ENCODE peak calls at places on chromosome 5, in ten cellular contexts. One of them, this sample, is unnamed.

GRCh38 chr5:37638897-37639296 is 200.9 kb downstream of the GDNF start:
- DNase-seq in HEK293T: no peak
- DNase-seq in RPMI8226: no peak
- DNase-seq in psoas muscle: no peak
- DNase-seq in T-helper 2 cell: no peak
- DNase-seq in tibial artery: no peak
- DNase-seq in NCI-H1417: no peak
- DNase-seq in NAMALWA: no peak
- DNase-seq in sciatic nerve: no peak
- DNase-seq in A549: no peak
- DNase-seq in this sample: no peak

GRCh38 chr5:36078430-36078829 is 11.7 kb upstream of the UGT3A2 start:
- DNase-seq in HEK293T: no peak
- DNase-seq in RPMI8226: no peak
- DNase-seq in psoas muscle: no peak
- DNase-seq in T-helper 2 cell: no peak
- DNase-seq in tibial artery: no peak
- DNase-seq in NCI-H1417: no peak
- DNase-seq in NAMALWA: no peak
- DNase-seq in sciatic nerve: no peak
- DNase-seq in A549: no peak
- DNase-seq in this sample: no peak

GRCh38 chr5:107801061-107801460 is 130.3 kb upstream of the EFNA5 start:
- DNase-seq in HEK293T: no peak
- DNase-seq in RPMI8226: no peak
- DNase-seq in psoas muscle: no peak
- DNase-seq in T-helper 2 cell: no peak
- DNase-seq in tibial artery: no peak
- DNase-seq in NCI-H1417: peak; percentile 6
- DNase-seq in NAMALWA: no peak
- DNase-seq in sciatic nerve: no peak
- DNase-seq in A549: no peak
- DNase-seq in this sample: no peak

GRCh38 chr5:14357861-14358260 is 214.7 kb downstream of the TRIO start:
- DNase-seq in HEK293T: no peak
- DNase-seq in RPMI8226: no peak
- DNase-seq in psoas muscle: no peak
- DNase-seq in T-helper 2 cell: no peak
- DNase-seq in tibial artery: no peak
- DNase-seq in NCI-H1417: no peak
- DNase-seq in NAMALWA: no peak
- DNase-seq in sciatic nerve: no peak
- DNase-seq in A549: no peak
- DNase-seq in this sample: no peak

GRCh38 chr5:123659006-123659405 is 147.0 kb downstream of the CSNK1G3 start:
- DNase-seq in HEK293T: no peak
- DNase-seq in RPMI8226: no peak
- DNase-seq in psoas muscle: no peak
- DNase-seq in T-helper 2 cell: no peak
- DNase-seq in tibial artery: no peak
- DNase-seq in NCI-H1417: no peak
- DNase-seq in NAMALWA: no peak
- DNase-seq in sciatic nerve: no peak
- DNase-seq in A549: no peak
- DNase-seq in this sample: no peak

GRCh38 chr5:67089200-67089725 is 107.3 kb downstream of the CD180 start:
- DNase-seq in HEK293T: no peak
- DNase-seq in RPMI8226: no peak
- DNase-seq in psoas muscle: no peak
- DNase-seq in T-helper 2 cell: no peak
- DNase-seq in tibial artery: no peak
- DNase-seq in NCI-H1417: peak; percentile 44
- DNase-seq in NAMALWA: no peak
- DNase-seq in sciatic nerve: no peak
- DNase-seq in A549: no peak
- DNase-seq in this sample: no peak

GRCh38 chr5:35482167-35482755 is 135.4 kb upstream of the SPEF2 start:
- DNase-seq in HEK293T: no peak
- DNase-seq in RPMI8226: no peak
- DNase-seq in psoas muscle: no peak
- DNase-seq in T-helper 2 cell: no peak
- DNase-seq in tibial artery: no peak
- DNase-seq in NCI-H1417: no peak
- DNase-seq in NAMALWA: no peak
- DNase-seq in sciatic nerve: no peak
- DNase-seq in A549: no peak
- DNase-seq in this sample: no peak

GRCh38 chr5:67206381-67207328 is 10.1 kb upstream of the CD180 start:
- DNase-seq in HEK293T: no peak
- DNase-seq in RPMI8226: peak; percentile 96
- DNase-seq in psoas muscle: no peak
- DNase-seq in T-helper 2 cell: peak; percentile 80
- DNase-seq in tibial artery: no peak
- DNase-seq in NCI-H1417: peak; percentile 76
- DNase-seq in NAMALWA: peak; percentile 84
- DNase-seq in sciatic nerve: no peak
- DNase-seq in A549: peak; percentile 63
- DNase-seq in this sample: no peak

GRCh38 chr5:122984425-122984824 is 52.1 kb downstream of the PPIC start:
- DNase-seq in HEK293T: no peak
- DNase-seq in RPMI8226: no peak
- DNase-seq in psoas muscle: no peak
- DNase-seq in T-helper 2 cell: no peak
- DNase-seq in tibial artery: no peak
- DNase-seq in NCI-H1417: no peak
- DNase-seq in NAMALWA: no peak
- DNase-seq in sciatic nerve: no peak
- DNase-seq in A549: no peak
- DNase-seq in this sample: no peak

GRCh38 chr5:117394506-117395157 is 820.0 kb upstream of the SEMA6A start:
- DNase-seq in HEK293T: peak; percentile 7
- DNase-seq in RPMI8226: no peak
- DNase-seq in psoas muscle: no peak
- DNase-seq in T-helper 2 cell: no peak
- DNase-seq in tibial artery: no peak
- DNase-seq in NCI-H1417: no peak
- DNase-seq in NAMALWA: no peak
- DNase-seq in sciatic nerve: no peak
- DNase-seq in A549: no peak
- DNase-seq in this sample: no peak

GRCh38 chr5:15645376-15645775 is 145.4 kb downstream of the FBXL7 start:
- DNase-seq in HEK293T: no peak
- DNase-seq in RPMI8226: no peak
- DNase-seq in psoas muscle: no peak
- DNase-seq in T-helper 2 cell: no peak
- DNase-seq in tibial artery: no peak
- DNase-seq in NCI-H1417: no peak
- DNase-seq in NAMALWA: no peak
- DNase-seq in sciatic nerve: no peak
- DNase-seq in A549: no peak
- DNase-seq in this sample: peak; percentile 32

GRCh38 chr5:77709993-77710392 is 66.1 kb downstream of the TBCA start:
- DNase-seq in HEK293T: no peak
- DNase-seq in RPMI8226: no peak
- DNase-seq in psoas muscle: no peak
- DNase-seq in T-helper 2 cell: no peak
- DNase-seq in tibial artery: no peak
- DNase-seq in NCI-H1417: no peak
- DNase-seq in NAMALWA: peak; percentile 28
- DNase-seq in sciatic nerve: no peak
- DNase-seq in A549: no peak
- DNase-seq in this sample: peak; percentile 34

GRCh38 chr5:139638736-139639618 is 9.2 kb upstream of the CXXC5 start:
- DNase-seq in HEK293T: no peak
- DNase-seq in RPMI8226: no peak
- DNase-seq in psoas muscle: peak; percentile 52
- DNase-seq in T-helper 2 cell: no peak
- DNase-seq in tibial artery: no peak
- DNase-seq in NCI-H1417: peak; percentile 59
- DNase-seq in NAMALWA: peak; percentile 67
- DNase-seq in sciatic nerve: peak; percentile 61
- DNase-seq in A549: no peak
- DNase-seq in this sample: no peak

GRCh38 chr5:176853151-176853793 is 42.9 kb downstream of the UNC5A start:
- DNase-seq in HEK293T: no peak
- DNase-seq in RPMI8226: no peak
- DNase-seq in psoas muscle: no peak
- DNase-seq in T-helper 2 cell: no peak
- DNase-seq in tibial artery: no peak
- DNase-seq in NCI-H1417: no peak
- DNase-seq in NAMALWA: no peak
- DNase-seq in sciatic nerve: no peak
- DNase-seq in A549: no peak
- DNase-seq in this sample: no peak

GRCh38 chr5:100694100-100694499 is 158.9 kb downstream of the FAM174A start:
- DNase-seq in HEK293T: no peak
- DNase-seq in RPMI8226: no peak
- DNase-seq in psoas muscle: no peak
- DNase-seq in T-helper 2 cell: no peak
- DNase-seq in tibial artery: no peak
- DNase-seq in NCI-H1417: no peak
- DNase-seq in NAMALWA: no peak
- DNase-seq in sciatic nerve: no peak
- DNase-seq in A549: no peak
- DNase-seq in this sample: no peak

GRCh38 chr5:95959964-95960801 is 1.5 kb downstream of the ELL2 start:
- DNase-seq in HEK293T: no peak
- DNase-seq in RPMI8226: peak; percentile 61
- DNase-seq in psoas muscle: no peak
- DNase-seq in T-helper 2 cell: no peak
- DNase-seq in tibial artery: peak; percentile 29
- DNase-seq in NCI-H1417: no peak
- DNase-seq in NAMALWA: peak; percentile 10
- DNase-seq in sciatic nerve: no peak
- DNase-seq in A549: peak; percentile 18
- DNase-seq in this sample: no peak

GRCh38 chr5:105593011-105593760 is 2030.6 kb upstream of the NUDT12 start:
- DNase-seq in HEK293T: no peak
- DNase-seq in RPMI8226: no peak
- DNase-seq in psoas muscle: no peak
- DNase-seq in T-helper 2 cell: no peak
- DNase-seq in tibial artery: no peak
- DNase-seq in NCI-H1417: no peak
- DNase-seq in NAMALWA: no peak
- DNase-seq in sciatic nerve: no peak
- DNase-seq in A549: no peak
- DNase-seq in this sample: no peak

GRCh38 chr5:95728494-95729114 is 2.5 kb upstream of the RHOBTB3 start:
- DNase-seq in HEK293T: no peak
- DNase-seq in RPMI8226: no peak
- DNase-seq in psoas muscle: no peak
- DNase-seq in T-helper 2 cell: no peak
- DNase-seq in tibial artery: no peak
- DNase-seq in NCI-H1417: no peak
- DNase-seq in NAMALWA: no peak
- DNase-seq in sciatic nerve: no peak
- DNase-seq in A549: no peak
- DNase-seq in this sample: no peak

GRCh38 chr5:72324186-72324825 is 4.1 kb downstream of the PTCD2 start:
- DNase-seq in HEK293T: no peak
- DNase-seq in RPMI8226: no peak
- DNase-seq in psoas muscle: no peak
- DNase-seq in T-helper 2 cell: no peak
- DNase-seq in tibial artery: no peak
- DNase-seq in NCI-H1417: no peak
- DNase-seq in NAMALWA: no peak
- DNase-seq in sciatic nerve: no peak
- DNase-seq in A549: peak; percentile 10
- DNase-seq in this sample: no peak

GRCh38 chr5:58462154-58462553 is 2.3 kb upstream of the PLK2 start:
- DNase-seq in HEK293T: no peak
- DNase-seq in RPMI8226: peak; percentile 45
- DNase-seq in psoas muscle: no peak
- DNase-seq in T-helper 2 cell: no peak
- DNase-seq in tibial artery: no peak
- DNase-seq in NCI-H1417: no peak
- DNase-seq in NAMALWA: no peak
- DNase-seq in sciatic nerve: no peak
- DNase-seq in A549: peak; percentile 37
- DNase-seq in this sample: peak; percentile 73

GRCh38 chr5:146789712-146790660 is 88.6 kb downstream of the PPP2R2B start:
- DNase-seq in HEK293T: no peak
- DNase-seq in RPMI8226: no peak
- DNase-seq in psoas muscle: no peak
- DNase-seq in T-helper 2 cell: no peak
- DNase-seq in tibial artery: no peak
- DNase-seq in NCI-H1417: no peak
- DNase-seq in NAMALWA: no peak
- DNase-seq in sciatic nerve: no peak
- DNase-seq in A549: no peak
- DNase-seq in this sample: no peak

GRCh38 chr5:100550531-100551036 is 15.4 kb downstream of the FAM174A start:
- DNase-seq in HEK293T: no peak
- DNase-seq in RPMI8226: peak; percentile 65
- DNase-seq in psoas muscle: peak; percentile 50
- DNase-seq in T-helper 2 cell: no peak
- DNase-seq in tibial artery: no peak
- DNase-seq in NCI-H1417: no peak
- DNase-seq in NAMALWA: no peak
- DNase-seq in sciatic nerve: no peak
- DNase-seq in A549: no peak
- DNase-seq in this sample: no peak

GRCh38 chr5:178589180-178590140 is 733 bp downstream of the COL23A1 start:
- DNase-seq in HEK293T: peak; percentile 69
- DNase-seq in RPMI8226: peak; percentile 9
- DNase-seq in psoas muscle: peak; percentile 68
- DNase-seq in T-helper 2 cell: no peak
- DNase-seq in tibial artery: no peak
- DNase-seq in NCI-H1417: no peak
- DNase-seq in NAMALWA: no peak
- DNase-seq in sciatic nerve: no peak
- DNase-seq in A549: no peak
- DNase-seq in this sample: no peak

GRCh38 chr5:43041131-43041668 is 1.1 kb upstream of the ANXA2R start:
- DNase-seq in HEK293T: no peak
- DNase-seq in RPMI8226: no peak
- DNase-seq in psoas muscle: peak; percentile 64
- DNase-seq in T-helper 2 cell: no peak
- DNase-seq in tibial artery: no peak
- DNase-seq in NCI-H1417: peak; percentile 78
- DNase-seq in NAMALWA: peak; percentile 72
- DNase-seq in sciatic nerve: no peak
- DNase-seq in A549: no peak
- DNase-seq in this sample: peak; percentile 74

GRCh38 chr5:140311011-140311467 is 8.1 kb upstream of the PFDN1 start:
- DNase-seq in HEK293T: no peak
- DNase-seq in RPMI8226: no peak
- DNase-seq in psoas muscle: no peak
- DNase-seq in T-helper 2 cell: no peak
- DNase-seq in tibial artery: no peak
- DNase-seq in NCI-H1417: no peak
- DNase-seq in NAMALWA: no peak
- DNase-seq in sciatic nerve: no peak
- DNase-seq in A549: no peak
- DNase-seq in this sample: peak; percentile 9

GRCh38 chr5:24222866-24223265 is 421.9 kb downstream of the CDH10 start:
- DNase-seq in HEK293T: no peak
- DNase-seq in RPMI8226: no peak
- DNase-seq in psoas muscle: no peak
- DNase-seq in T-helper 2 cell: no peak
- DNase-seq in tibial artery: no peak
- DNase-seq in NCI-H1417: no peak
- DNase-seq in NAMALWA: no peak
- DNase-seq in sciatic nerve: no peak
- DNase-seq in A549: no peak
- DNase-seq in this sample: no peak